ENCODE peak calls at places on chromosome 15, in nine cellular contexts. P is GM12892, V is stomach, J is esophagus muscularis mucosa, B is endothelial cell of umbilical vein, F is K562, O is spleen, Q is sigmoid colon, S is HepG2. X is an unnamed sample.

GRCh38 chr15:52021892-52022540 is 3.0 kb downstream of the MAPK6 start:
- DNase-seq in O (no peak), P (no peak), B (no peak), Q (no peak), F (no peak), V (no peak), S (no peak), J (no peak), X (no peak)

GRCh38 chr15:70066422-70066821 is 31.3 kb downstream of the TLE3 start:
- DNase-seq in O (no peak), S (no peak), P (no peak), B (no peak), Q (no peak), F (no peak), V (no peak), J (no peak), X (no peak)

GRCh38 chr15:79602731-79603130 is 170.6 kb downstream of the MINAR1 start:
- DNase-seq in S (no peak), F (no peak), O (no peak), Q (no peak), B (no peak), V (no peak), P (no peak), J (no peak), X (no peak)

GRCh38 chr15:68271854-68272471 is 5.6 kb upstream of the FEM1B start:
- DNase-seq in F (no peak), S (peak), P (no peak), Q (no peak), J (no peak), V (no peak), O (no peak), B (no peak), X (no peak)

GRCh38 chr15:57380854-57381253 is 4.5 kb downstream of the CGNL1 start:
- DNase-seq in S (no peak), O (no peak), V (no peak), Q (no peak), F (no peak), P (no peak), B (no peak), J (no peak), X (no peak)

GRCh38 chr15:45099549-45100165 is 14.3 kb downstream of the DUOX2 start:
- DNase-seq in V (no peak), B (no peak), J (no peak), Q (peak), F (no peak), P (no peak), S (no peak), O (peak), X (no peak)

GRCh38 chr15:39685999-39686613 is 96.5 kb downstream of the FSIP1 start:
- DNase-seq in P (no peak), S (peak), J (no peak), F (peak), V (no peak), B (peak), Q (no peak), O (no peak), X (no peak)

GRCh38 chr15:34336947-34337556 is 529 bp downstream of the SLC12A6 start:
- DNase-seq in B (no peak), S (no peak), O (peak), P (no peak), J (no peak), V (no peak), Q (peak), F (no peak), X (no peak)

GRCh38 chr15:65085207-65085753 is 8.7 kb downstream of the KBTBD13 start:
- DNase-seq in J (no peak), O (no peak), B (no peak), F (no peak), P (no peak), Q (peak), S (no peak), V (no peak), X (no peak)

GRCh38 chr15:77021803-77022381 is 27.0 kb downstream of the PSTPIP1 start:
- DNase-seq in B (no peak), F (no peak), P (peak), Q (no peak), V (no peak), O (peak), J (no peak), S (no peak), X (no peak)

GRCh38 chr15:36961956-36962355 is 138.4 kb downstream of the MEIS2 start:
- DNase-seq in S (no peak), B (no peak), O (no peak), Q (no peak), V (no peak), F (no peak), P (no peak), J (no peak), X (no peak)

GRCh38 chr15:45616901-45617323 is 17.9 kb upstream of the SQOR start:
- DNase-seq in V (no peak), P (no peak), B (peak), O (no peak), J (no peak), F (no peak), S (no peak), Q (no peak), X (no peak)

GRCh38 chr15:73941044-73941443 is 14.8 kb downstream of the LOXL1 start:
- DNase-seq in S (no peak), J (no peak), F (no peak), O (peak), B (no peak), V (no peak), Q (no peak), P (no peak), X (no peak)

GRCh38 chr15:42215854-42216829 is 8.0 kb upstream of the VPS39 start:
- DNase-seq in B (peak), P (no peak), O (no peak), V (no peak), F (no peak), S (no peak), Q (no peak), J (no peak), X (no peak)
- TF ChIP-seq POLR2AphosphoS5 in B (no peak), P (no peak), O (no peak), V (no peak), F (no peak), S (no peak), Q (no peak), J (no peak), X (no peak)

GRCh38 chr15:66705277-66705927 is 3.4 kb downstream of the SMAD6 start:
- DNase-seq in J (no peak), V (no peak), Q (no peak), F (no peak), S (no peak), B (no peak), P (no peak), O (no peak), X (no peak)

GRCh38 chr15:66704019-66704782 is 2.2 kb downstream of the SMAD6 start:
- DNase-seq in J (no peak), O (no peak), P (no peak), B (no peak), Q (no peak), S (no peak), V (no peak), F (no peak), X (no peak)

GRCh38 chr15:66706225-66706732 is 4.2 kb downstream of the SMAD6 start:
- DNase-seq in B (peak), S (no peak), F (peak), J (no peak), V (peak), Q (no peak), O (no peak), P (no peak), X (no peak)

GRCh38 chr15:66703540-66703941 is 1.5 kb downstream of the SMAD6 start:
- DNase-seq in F (no peak), Q (no peak), O (peak), J (no peak), V (peak), P (peak), S (no peak), B (no peak), X (no peak)

DNA sequence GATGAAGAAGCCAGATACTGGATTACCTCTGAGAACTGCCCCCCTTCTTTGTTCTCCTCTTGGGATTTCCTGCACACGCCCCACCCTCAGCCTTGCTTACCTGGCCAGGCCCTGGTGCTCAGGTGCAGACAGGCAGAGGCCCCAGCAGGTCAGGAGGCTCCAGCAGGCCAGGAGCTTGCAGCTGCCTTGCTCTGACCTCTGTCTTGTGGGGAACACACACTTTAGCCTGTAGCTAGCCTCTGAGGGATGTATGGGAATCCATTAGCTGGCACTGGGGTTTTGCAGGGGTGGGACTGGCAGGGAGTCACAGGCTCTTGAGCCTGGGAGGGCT is 2.7 kb downstream of the SMAD6 start:
- DNase-seq in J (no peak), O (no peak), P (no peak), V (peak), B (no peak), S (no peak), F (no peak), Q (no peak), X (no peak)
- TF ChIP-seq POLR2A in J (no peak), O (no peak), P (no peak), V (no peak), B (no peak), S (no peak), F (no peak), Q (no peak), X (no peak)

GRCh38 chr15:63050737-63051700 is 8.5 kb downstream of the TPM1 start:
- DNase-seq in P (no peak), F (no peak), Q (no peak), S (peak), J (no peak), V (no peak), O (no peak), B (peak), X (no peak)
- TF ChIP-seq POLR2AphosphoS5 in P (no peak), F (peak), Q (peak), S (no peak), J (no peak), V (peak), O (no peak), B (no peak), X (no peak)

GRCh38 chr15:62788224-62788623 is 254.3 kb upstream of the TPM1 start:
- DNase-seq in F (no peak), P (no peak), S (no peak), O (no peak), B (no peak), Q (no peak), V (no peak), J (no peak), X (no peak)
- TF ChIP-seq POLR2A in F (no peak), P (no peak), S (no peak), O (no peak), B (no peak), Q (no peak), V (no peak), J (no peak), X (no peak)

GRCh38 chr15:92617197-92618037 is 38.2 kb downstream of the FAM174B start:
- DNase-seq in F (peak), Q (peak), J (no peak), V (peak), S (peak), B (peak), P (no peak), O (no peak), X (no peak)
- TF ChIP-seq POLR2AphosphoS5 in F (peak), Q (peak), J (peak), V (peak), S (no peak), B (peak), P (no peak), O (no peak), X (peak)

DNA sequence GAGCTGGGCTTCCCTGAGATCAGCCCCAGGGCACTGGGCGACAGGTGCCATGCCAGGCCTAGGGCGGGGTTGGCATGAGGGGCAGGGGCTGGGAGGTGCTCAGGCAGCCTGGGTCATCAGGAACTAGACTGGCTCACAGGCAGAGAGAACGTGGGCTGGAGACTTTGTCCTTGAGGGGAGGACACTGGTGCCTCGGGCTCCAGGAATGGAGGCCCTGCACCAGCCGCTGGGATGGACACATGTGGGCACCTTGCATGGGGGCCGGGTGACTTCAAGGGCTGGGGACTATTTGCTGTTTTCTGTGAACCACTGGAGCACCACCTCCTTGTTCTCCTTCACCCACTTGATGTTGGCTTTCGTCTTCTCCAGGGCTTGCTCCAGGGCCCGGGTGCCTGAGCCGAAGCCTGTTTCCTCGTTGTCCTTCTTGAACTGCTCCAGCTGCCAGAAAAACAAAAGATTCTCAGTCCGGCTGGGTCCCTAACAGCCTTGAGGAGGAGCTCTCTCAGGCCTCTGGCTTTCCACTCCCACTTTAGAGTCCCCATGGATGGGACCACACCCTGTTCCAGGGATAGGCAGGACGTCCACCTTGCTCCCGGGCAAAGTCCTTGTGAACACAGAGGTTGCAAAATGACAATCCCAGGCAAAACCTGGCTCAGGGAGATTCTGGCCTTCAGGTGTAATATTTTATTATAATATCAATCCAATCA is 9.1 kb downstream of the MESP2 start:
- DNase-seq in V (peak), Q (no peak), P (no peak), F (no peak), B (no peak), S (peak), J (no peak), O (peak), X (no peak)
- TF ChIP-seq POLR2A in V (no peak), Q (no peak), P (no peak), F (no peak), B (no peak), S (no peak), J (no peak), O (no peak), X (no peak)

DNA sequence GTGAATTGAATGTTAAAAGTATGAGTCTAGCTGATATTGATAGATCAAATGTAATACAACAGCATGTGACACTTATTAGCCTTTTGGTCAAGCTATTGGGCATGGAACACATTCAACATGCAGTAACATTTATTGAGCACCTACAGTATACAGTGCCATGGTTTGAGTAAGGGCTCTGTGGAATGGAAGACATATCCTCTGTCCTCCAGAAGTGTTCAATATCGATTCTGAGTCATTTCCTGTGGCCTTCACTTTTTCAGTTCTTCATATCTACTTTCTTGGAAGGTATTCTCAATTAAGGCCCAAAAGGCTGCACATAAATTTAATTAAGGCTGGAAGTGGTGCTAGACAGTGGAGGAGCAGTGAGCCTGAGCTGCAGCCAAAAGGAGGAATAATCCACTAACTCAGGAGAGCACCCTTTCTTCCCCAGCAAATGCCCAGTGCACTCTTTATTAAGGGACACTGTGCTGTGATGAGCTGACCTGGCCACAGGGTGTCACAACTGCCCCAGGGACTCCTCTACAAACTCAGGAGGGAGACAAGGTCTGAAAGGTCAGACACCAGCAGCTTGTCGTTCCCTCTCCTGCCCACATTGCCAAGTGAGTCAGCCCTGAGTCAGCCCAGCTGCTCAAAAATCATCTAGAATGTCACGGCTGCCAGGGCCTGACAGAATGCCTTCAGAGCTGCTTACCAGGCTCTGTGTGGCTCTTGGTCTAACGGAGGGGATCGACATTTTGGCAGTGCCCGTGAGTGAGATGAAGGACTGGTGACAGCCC is 544.8 kb downstream of the AGBL1 start:
- DNase-seq in S (peak), P (no peak), Q (peak), V (no peak), F (no peak), J (no peak), B (peak), O (no peak), X (no peak)
- TF ChIP-seq POLR2AphosphoS5 in S (no peak), P (no peak), Q (no peak), V (peak), F (no peak), J (peak), B (peak), O (no peak), X (peak)

X was measured in vagina.